ENCODE peak calls at places on chromosomes 5 and 9, in four cellular contexts. A is CD8-positive, alpha-beta memory T cell; M is Calu3; R is cerebellar cortex. X is an unnamed sample.

GRCh38 chr5:14247054-14247386 is 103.9 kb downstream of the TRIO start:
- DNase-seq in R (no peak), A (no peak), M (no peak), X (no peak)

GRCh38 chr9:93127395-93127911 is 6.6 kb downstream of the NINJ1 start:
- DNase-seq in A (no peak), R (no peak), M (no peak), X (no peak)

GRCh38 chr5:4232084-4232483 is 636.5 kb downstream of the IRX1 start:
- DNase-seq in A (no peak), R (no peak), M (no peak), X (no peak)

GRCh38 chr5:52838306-52839015 is 50.7 kb downstream of the ITGA1 start:
- DNase-seq in M (no peak), A (no peak), R (no peak), X (no peak)

GRCh38 chr5:41312066-41312465 is 98.7 kb upstream of the C6 start:
- DNase-seq in R (no peak), M (no peak), A (no peak), X (no peak)

GRCh38 chr5:39266442-39266841 is 47.1 kb upstream of the FYB1 start:
- DNase-seq in M (no peak), A (no peak), R (no peak), X (no peak)

GRCh38 chr9:101487443-101487855 is 46.2 kb upstream of the RNF20 start:
- DNase-seq in R (no peak), M (no peak), A (no peak), X (no peak)

GRCh38 chr5:67299317-67299716 is 102.7 kb upstream of the CD180 start:
- DNase-seq in R (no peak), A (no peak), M (no peak), X (no peak)

GRCh38 chr5:68026092-68026910 is 189.3 kb upstream of the PIK3R1 start:
- DNase-seq in R (no peak), A (no peak), M (no peak), X (no peak)

X was measured in activated gamma-delta T cell.